ENCODE peak calls at places on chromosome 2, in eight cellular contexts. R is heart left ventricle, G is osteoblast, C is ascending aorta, P is cardiac muscle cell, K is left ventricle myocardium inferior, Y is adipocyte, D is spleen. E is an unnamed sample. For H3K4me1, the result is how much of the 10 kb centered on the place peaks cover.

GRCh38 chr2:85769236-85769986 is 15.6 kb downstream of the ATOH8 start:
- DNase-seq in R (no peak), G (peak), C (no peak), P (peak), K (no peak), Y (no peak), D (no peak), E (no peak)

GRCh38 chr2:22329097-22329716 is 1055.8 kb upstream of the KLHL29 start:
- DNase-seq in R (peak), G (no peak), C (no peak), P (no peak), K (peak), Y (no peak), D (no peak), E (no peak)

GRCh38 chr2:206766057-206766930 is 888 bp downstream of the FASTKD2 start:
- DNase-seq in R (no peak), G (peak), C (no peak), P (no peak), K (no peak), Y (no peak), D (no peak), E (no peak)

GRCh38 chr2:105887246-105887645 is 142.5 kb downstream of the NCK2 start:
- DNase-seq in R (no peak), G (no peak), C (no peak), P (no peak), K (no peak), Y (no peak), D (no peak), E (no peak)

GRCh38 chr2:71950256-71951066 is 197.2 kb downstream of the CYP26B1 start:
- DNase-seq in R (peak), G (peak), C (peak), P (no peak), K (peak), Y (no peak), D (no peak), E (no peak)

GRCh38 chr2:239824051-239824694 is 201.0 kb downstream of the NDUFA10 start:
- DNase-seq in R (no peak), G (peak), C (peak), P (no peak), K (no peak), Y (no peak), D (peak), E (peak)

GRCh38 chr2:143579456-143579855 is 450.2 kb downstream of the ARHGAP15 start:
- DNase-seq in R (no peak), G (no peak), C (no peak), P (no peak), K (no peak), Y (no peak), D (no peak), E (no peak)

GRCh38 chr2:238876232-238876630 is 28.3 kb downstream of the TWIST2 start:
- DNase-seq in R (no peak), G (no peak), C (no peak), P (no peak), K (no peak), Y (no peak), D (no peak), E (no peak)

GRCh38 chr2:223950448-223951347 is 5.6 kb upstream of the WDFY1 start:
- DNase-seq in R (no peak), G (no peak), C (no peak), P (no peak), K (no peak), Y (no peak), D (no peak), E (no peak)

GRCh38 chr2:45808294-45808693 is 156.8 kb downstream of the PRKCE start:
- DNase-seq in R (no peak), G (no peak), C (no peak), P (no peak), K (no peak), Y (no peak), D (no peak), E (no peak)

GRCh38 chr2:188235364-188235763 is 56.3 kb upstream of the GULP1 start:
- DNase-seq in R (no peak), G (no peak), C (no peak), P (no peak), K (no peak), Y (no peak), D (no peak), E (no peak)

GRCh38 chr2:128302011-128302743 is 16.5 kb downstream of the HS6ST1 start:
- DNase-seq in R (no peak), G (no peak), C (no peak), P (no peak), K (no peak), Y (no peak), D (peak), E (no peak)

GRCh38 chr2:183284606-183285005 is 160.4 kb downstream of the NUP35 start:
- DNase-seq in R (no peak), G (peak), C (no peak), P (no peak), K (no peak), Y (no peak), D (no peak), E (no peak)

GRCh38 chr2:20052872-20053281 is 1.4 kb upstream of the LAPTM4A start:
- DNase-seq in R (peak), G (peak), C (peak), P (no peak), K (peak), Y (peak), D (no peak), E (peak)

GRCh38 chr2:214069254-214069653 is 341.6 kb upstream of the VWC2L start:
- DNase-seq in R (no peak), G (peak), C (no peak), P (no peak), K (no peak), Y (peak), D (no peak), E (no peak)

GRCh38 chr2:188576657-188577056 is 285.0 kb downstream of the GULP1 start:
- DNase-seq in R (no peak), G (peak), C (no peak), P (no peak), K (no peak), Y (peak), D (no peak), E (no peak)

GRCh38 chr2:383173-383572 is 95.3 kb upstream of the ALKAL2 start:
- DNase-seq in R (no peak), G (no peak), C (no peak), P (peak), K (no peak), Y (no peak), D (no peak), E (no peak)

GRCh38 chr2:99081886-99082285 is 59.6 kb upstream of the C2orf15 start:
- DNase-seq in R (no peak), G (no peak), C (no peak), P (no peak), K (no peak), Y (no peak), D (no peak), E (no peak)

GRCh38 chr2:9991221-9991620 is 39.7 kb downstream of the GRHL1 start:
- DNase-seq in R (no peak), G (no peak), C (peak), P (no peak), K (no peak), Y (no peak), D (no peak), E (no peak)

GRCh38 chr2:226691265-226691664 is 108.4 kb downstream of the IRS1 start:
- DNase-seq in R (no peak), G (no peak), C (no peak), P (no peak), K (no peak), Y (no peak), D (no peak), E (no peak)

GRCh38 chr2:226693521-226693920 is 106.1 kb downstream of the IRS1 start:
- DNase-seq in R (no peak), G (no peak), C (no peak), P (no peak), K (no peak), Y (no peak), D (no peak), E (no peak)

GRCh38 chr2:226687641-226688253 is 111.9 kb downstream of the IRS1 start:
- DNase-seq in R (no peak), G (peak), C (no peak), P (no peak), K (no peak), Y (no peak), D (no peak), E (no peak)

GRCh38 chr2:226692521-226693126 is 107.0 kb downstream of the IRS1 start:
- DNase-seq in R (no peak), G (no peak), C (no peak), P (no peak), K (no peak), Y (no peak), D (no peak), E (no peak)

GRCh38 chr2:226690471-226691024 is 109.1 kb downstream of the IRS1 start:
- DNase-seq in R (peak), G (peak), C (no peak), P (no peak), K (no peak), Y (peak), D (no peak), E (no peak)
- H3K4me1 ChIP-seq in R (under half), G (under half), C (under half), P (under half), K (half or more), Y (under half), D (under half), E (under half)

GRCh38 chr2:103292570-103293265 is 530.9 kb downstream of the TMEM182 start:
- DNase-seq in R (no peak), G (no peak), C (no peak), P (no peak), K (no peak), Y (no peak), D (no peak), E (no peak)
- H3K4me1 ChIP-seq in R (under half), G (under half), C (under half), P (under half), K (under half), Y (under half), D (under half), E (under half)

DNA sequence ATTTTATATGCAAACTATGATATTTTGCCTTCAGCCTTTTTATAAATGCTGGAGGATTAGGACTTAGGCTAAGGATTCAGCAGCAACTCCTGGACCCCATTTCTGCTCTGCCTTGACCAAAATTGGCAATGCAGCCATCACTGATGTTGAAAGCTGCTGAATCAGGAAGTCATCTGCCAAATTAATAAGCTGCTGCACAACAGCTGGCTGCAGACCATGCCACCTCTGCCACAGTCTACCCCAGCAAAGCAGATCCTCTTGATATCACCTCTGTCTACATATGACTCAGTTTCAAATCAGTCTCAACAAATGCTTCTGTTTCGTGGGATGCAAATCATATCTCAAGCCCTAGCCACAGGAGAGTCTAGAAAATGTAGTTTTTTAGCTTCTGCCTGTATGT is 7.1 kb upstream of the SOS1 start:
- DNase-seq in R (no peak), G (no peak), C (no peak), P (no peak), K (no peak), Y (peak), D (no peak), E (no peak)
- H3K4me1 ChIP-seq in R (under half), G (under half), C (under half), P (under half), K (under half), Y (under half), D (half or more), E (under half)

DNA sequence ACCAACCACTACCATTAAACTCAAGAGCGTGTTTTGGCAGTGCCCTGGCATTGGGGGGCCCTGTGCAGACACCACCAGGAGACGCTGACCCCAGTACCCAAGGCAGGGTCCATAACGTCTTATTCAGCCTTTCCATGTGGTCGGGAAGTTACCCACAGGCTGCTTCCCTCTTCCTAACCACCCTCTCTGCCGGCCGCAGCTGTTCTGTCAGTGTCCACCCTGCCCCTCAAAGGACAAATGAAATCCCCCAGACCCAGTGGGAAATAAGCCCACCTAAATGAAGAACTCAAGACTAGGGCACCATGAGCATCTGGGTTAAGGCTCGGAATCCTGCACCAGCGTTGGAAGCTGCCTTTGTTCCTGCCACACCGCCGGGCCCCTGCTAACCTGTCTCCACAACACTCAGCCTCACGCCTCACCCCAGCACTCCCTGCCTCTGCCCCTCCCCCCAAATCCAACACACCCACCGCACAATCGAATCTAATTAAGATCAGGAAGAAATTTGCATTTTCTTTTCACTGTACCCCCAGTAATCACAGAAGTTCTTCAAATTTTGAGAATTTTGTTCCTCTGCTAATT is 21.7 kb downstream of the BCL11A start:
- DNase-seq in R (no peak), G (no peak), C (no peak), P (no peak), K (no peak), Y (no peak), D (no peak), E (no peak)
- H3K4me1 ChIP-seq in R (half or more), G (under half), C (under half), P (half or more), K (half or more), Y (under half), D (half or more), E (under half)

GRCh38 chr2:237209046-237209375 is 123.3 kb downstream of the COPS8 start:
- DNase-seq in R (no peak), G (no peak), C (no peak), P (no peak), K (no peak), Y (peak), D (no peak), E (no peak)

GRCh38 chr2:237207641-237208040 is 122.0 kb downstream of the COPS8 start:
- DNase-seq in R (peak), G (peak), C (peak), P (no peak), K (peak), Y (peak), D (no peak), E (peak)

GRCh38 chr2:237210297-237210696 is 124.6 kb downstream of the COPS8 start:
- DNase-seq in R (no peak), G (no peak), C (no peak), P (no peak), K (no peak), Y (no peak), D (no peak), E (no peak)

GRCh38 chr2:237209885-237210284 is 124.2 kb downstream of the COPS8 start:
- DNase-seq in R (no peak), G (no peak), C (no peak), P (no peak), K (no peak), Y (peak), D (no peak), E (no peak)

GRCh38 chr2:237208373-237209045 is 122.8 kb downstream of the COPS8 start:
- DNase-seq in R (no peak), G (no peak), C (no peak), P (no peak), K (no peak), Y (peak), D (no peak), E (no peak)
- H3K4me1 ChIP-seq in R (under half), G (under half), C (under half), P (under half), K (half or more), Y (under half), D (under half), E (under half)

DNA sequence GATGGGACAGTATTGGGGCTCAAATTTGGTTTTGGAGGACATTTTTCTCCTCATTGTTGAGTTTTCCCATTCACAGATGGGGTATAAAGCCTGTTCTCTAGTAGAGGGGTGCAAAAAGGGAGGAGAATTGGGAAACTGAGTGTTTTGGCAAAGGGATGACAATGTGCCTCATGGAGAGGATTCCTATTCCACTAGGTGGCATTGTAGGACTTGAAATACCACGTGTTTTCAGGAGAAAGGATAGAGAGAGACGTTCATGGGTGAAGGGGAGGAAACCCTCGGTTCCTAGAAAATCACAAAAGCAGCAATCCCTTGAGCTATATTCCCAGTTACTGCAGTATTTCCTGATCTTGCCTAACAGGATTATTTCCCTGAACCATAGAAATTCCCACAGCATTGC is 113.7 kb upstream of the SRD5A2 start:
- DNase-seq in R (no peak), G (no peak), C (no peak), P (no peak), K (no peak), Y (peak), D (no peak), E (no peak)
- H3K4me1 ChIP-seq in R (under half), G (under half), C (under half), P (under half), K (under half), Y (under half), D (under half), E (under half)

GRCh38 chr2:110104025-110104771 is 11.4 kb downstream of the MALL start:
- DNase-seq in R (peak), G (no peak), C (no peak), P (no peak), K (no peak), Y (no peak), D (no peak), E (no peak)

GRCh38 chr2:110105183-110105582 is 10.4 kb downstream of the MALL start:
- DNase-seq in R (no peak), G (no peak), C (peak), P (no peak), K (no peak), Y (no peak), D (no peak), E (no peak)

GRCh38 chr2:110107092-110108079 is 8.2 kb downstream of the MALL start:
- DNase-seq in R (no peak), G (no peak), C (peak), P (no peak), K (no peak), Y (no peak), D (no peak), E (no peak)

GRCh38 chr2:110105608-110106467 is 9.8 kb downstream of the MALL start:
- DNase-seq in R (no peak), G (peak), C (peak), P (no peak), K (no peak), Y (peak), D (no peak), E (no peak)

DNA sequence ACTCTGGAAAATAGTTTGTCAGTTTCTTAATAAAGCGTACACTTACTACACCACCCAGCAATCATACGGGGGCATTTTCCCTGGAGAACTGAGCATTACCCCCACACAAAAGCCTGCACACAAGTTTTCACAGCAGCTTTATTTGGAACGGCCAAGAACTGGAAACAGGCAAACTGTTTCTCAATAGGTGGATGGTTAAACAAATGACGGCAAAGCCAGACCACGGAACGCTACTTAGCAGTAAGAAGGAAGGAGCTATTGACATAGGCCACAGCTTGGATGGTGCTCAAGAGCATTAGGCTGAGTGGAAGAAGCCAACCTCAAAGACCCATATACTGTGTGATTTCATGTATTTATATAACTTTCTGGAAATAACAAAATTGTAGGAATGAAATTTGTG is 9.0 kb downstream of the MALL start:
- DNase-seq in R (no peak), G (peak), C (peak), P (no peak), K (no peak), Y (no peak), D (no peak), E (no peak)
- H3K4me1 ChIP-seq in R (under half), G (under half), C (under half), P (under half), K (under half), Y (under half), D (under half), E (under half)

GRCh38 chr2:132426033-132426432 is 9.4 kb downstream of the GPR39 start:
- DNase-seq in R (no peak), G (no peak), C (no peak), P (no peak), K (no peak), Y (no peak), D (no peak), E (no peak)
- H3K4me1 ChIP-seq in R (under half), G (under half), C (under half), P (under half), K (under half), Y (under half), D (under half), E (under half)

DNA sequence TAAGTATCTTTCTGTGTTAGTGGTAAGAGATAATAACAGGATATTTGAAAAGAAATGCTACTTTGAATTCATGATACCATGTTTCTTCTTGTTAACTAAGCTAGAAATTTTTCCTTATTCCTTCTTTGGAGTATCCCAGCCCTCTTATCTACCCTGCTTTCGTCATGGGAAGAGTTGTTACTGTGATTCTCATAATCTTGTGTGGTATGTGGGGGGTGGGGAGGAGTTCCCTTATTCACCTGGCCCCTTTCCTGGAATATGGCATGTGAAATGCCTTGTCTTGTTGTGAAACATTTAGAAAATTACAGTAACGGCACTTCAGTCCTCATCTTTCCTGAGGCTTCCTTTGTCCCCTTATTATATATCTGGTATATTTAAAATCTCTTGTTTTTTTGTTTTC is 129.9 kb downstream of the NCOA1 start:
- DNase-seq in R (no peak), G (no peak), C (no peak), P (no peak), K (no peak), Y (no peak), D (no peak), E (no peak)
- H3K4me1 ChIP-seq in R (half or more), G (under half), C (under half), P (under half), K (half or more), Y (under half), D (under half), E (under half)

E was measured in breast epithelium.